ENCODE peak calls at places on chromosomes 1 and 21, in four cellular contexts. J is activated T-cell treated with anti-CD3 and anti-CD28 coated beads, Interleukin-2, amount 50 U/mL, for 72 hours; D is midbrain; V is HS-5. R is an unnamed sample.

GRCh38 chr21:29302340-29302991 is 3.7 kb downstream of the BACH1 start:
- DNase-seq in J (no peak), D (no peak), V (no peak), R (no peak)

GRCh38 chr1:159296697-159297375 is 5.3 kb upstream of the FCER1A start:
- DNase-seq in J (no peak), D (no peak), V (no peak), R (no peak)

GRCh38 chr1:11719313-11720032 is 16.5 kb upstream of the AGTRAP start:
- DNase-seq in J (peak), D (peak), V (no peak), R (no peak)

GRCh38 chr1:38213720-38214367 is 167.3 kb upstream of the POU3F1 start:
- DNase-seq in J (no peak), D (no peak), V (no peak), R (no peak)

GRCh38 chr1:178724734-178725602 is at the start of gene RALGPS2:
- DNase-seq in J (peak), D (peak), V (no peak), R (peak)

GRCh38 chr1:204583909-204584632 is 67.9 kb downstream of the MDM4 start:
- DNase-seq in J (no peak), D (peak), V (no peak), R (no peak)

GRCh38 chr1:175197536-175197935 is 5.0 kb upstream of the KIAA0040 start:
- DNase-seq in J (no peak), D (no peak), V (no peak), R (peak)

GRCh38 chr1:241275226-241275625 is 81.8 kb downstream of the RGS7 start:
- DNase-seq in J (no peak), D (no peak), V (no peak), R (no peak)

GRCh38 chr1:63677497-63677896 is 84.3 kb downstream of the PGM1 start:
- DNase-seq in J (no peak), D (no peak), V (no peak), R (no peak)

GRCh38 chr1:166822385-166822784 is 16.9 kb upstream of the POGK start:
- DNase-seq in J (no peak), D (no peak), V (no peak), R (no peak)

R was measured in PC-9.